ENCODE peak calls at places on chromosome 3, in six cellular contexts. E is HuH-7.5, Z is hypothalamus, D is heart right ventricle, Y is T47D, P is AG20443. U is an unnamed sample.

GRCh38 chr3:150090877-150091276 is 120.2 kb upstream of the PFN2 start:
- DNase-seq in E (no peak), Z (no peak), D (no peak), Y (no peak), P (no peak), U (no peak)

GRCh38 chr3:178139116-178139515 is 397.1 kb upstream of the KCNMB2 start:
- DNase-seq in E (no peak), Z (no peak), D (no peak), Y (no peak), P (no peak), U (no peak)

GRCh38 chr3:150296123-150296750 is 111.9 kb upstream of the TSC22D2 start:
- DNase-seq in E (no peak), Z (no peak), D (no peak), Y (no peak), P (no peak), U (no peak)

GRCh38 chr3:55650011-55650410 is 162.9 kb upstream of the WNT5A start:
- DNase-seq in E (no peak), Z (no peak), D (no peak), Y (no peak), P (no peak), U (no peak)

GRCh38 chr3:139718415-139718814 is 40.6 kb upstream of the NMNAT3 start:
- DNase-seq in E (peak; percentile 21), Z (no peak), D (peak; percentile 45), Y (peak; percentile 86), P (peak; percentile 68), U (no peak)

GRCh38 chr3:145124886-145125285 is 1036.1 kb downstream of the PLOD2 start:
- DNase-seq in E (no peak), Z (no peak), D (no peak), Y (no peak), P (no peak), U (no peak)

GRCh38 chr3:172749201-172749965 is 1.1 kb upstream of the ECT2 start:
- DNase-seq in E (peak; percentile 21), Z (no peak), D (peak; percentile 42), Y (peak; percentile 53), P (peak; percentile 75), U (no peak)

GRCh38 chr3:44825264-44825925 is 36.3 kb upstream of the TMEM42 start:
- DNase-seq in E (no peak), Z (no peak), D (no peak), Y (no peak), P (peak; percentile 69), U (no peak)

GRCh38 chr3:171967137-171967783 is 72.1 kb upstream of the FNDC3B start:
- DNase-seq in E (peak; percentile 81), Z (no peak), D (peak; percentile 24), Y (peak; percentile 67), P (peak; percentile 82), U (no peak)

GRCh38 chr3:13533823-13534435 is 15.0 kb upstream of the FBLN2 start:
- DNase-seq in E (no peak), Z (no peak), D (no peak), Y (peak; percentile 42), P (no peak), U (no peak)

GRCh38 chr3:177852001-177852400 is 654.7 kb upstream of the TBL1XR1 start:
- DNase-seq in E (no peak), Z (no peak), D (no peak), Y (no peak), P (no peak), U (no peak)

GRCh38 chr3:138923531-138923994 is 23.4 kb downstream of the FOXL2 start:
- DNase-seq in E (peak; percentile 82), Z (peak; percentile 4), D (peak; percentile 81), Y (peak; percentile 95), P (peak; percentile 76), U (peak; percentile 79)

GRCh38 chr3:7086417-7086816 is 225.5 kb downstream of the GRM7 start:
- DNase-seq in E (no peak), Z (no peak), D (no peak), Y (no peak), P (no peak), U (no peak)

GRCh38 chr3:154971771-154972326 is 108.3 kb upstream of the MME start:
- DNase-seq in E (no peak), Z (no peak), D (no peak), Y (no peak), P (peak; percentile 24), U (no peak)

GRCh38 chr3:53846134-53846850 is at the start of the genes CHDH and IL17RB:
- DNase-seq in E (peak; percentile 51), Z (peak; percentile 65), D (peak; percentile 17), Y (peak; percentile 92), P (peak; percentile 74), U (no peak)

GRCh38 chr3:173685471-173685870 is 287.9 kb downstream of the NLGN1 start:
- DNase-seq in E (no peak), Z (no peak), D (no peak), Y (no peak), P (no peak), U (no peak)

GRCh38 chr3:139312959-139313358 is 30.9 kb upstream of the MRPS22 start:
- DNase-seq in E (no peak), Z (no peak), D (no peak), Y (peak; percentile 65), P (peak; percentile 60), U (no peak)

GRCh38 chr3:53243165-53243564 is 12.7 kb downstream of the TKT start:
- DNase-seq in E (no peak), Z (no peak), D (no peak), Y (no peak), P (peak; percentile 84), U (no peak)

GRCh38 chr3:115071122-115071521 is 76.0 kb downstream of the ZBTB20 start:
- DNase-seq in E (no peak), Z (no peak), D (no peak), Y (no peak), P (peak; percentile 8), U (no peak)

GRCh38 chr3:87468938-87469337 is 192.6 kb upstream of the POU1F1 start:
- DNase-seq in E (no peak), Z (no peak), D (no peak), Y (no peak), P (peak; percentile 10), U (no peak)

U was measured in naive thymus-derived CD4-positive, alpha-beta T cell.